ENCODE peak calls at places on chromosomes 5 and 9, in nine cellular contexts. F is PC-9, A is tibial artery, L is upper lobe of right lung, D is HCT116, Z is adipocyte, O is PC-3, I is brain microvascular endothelial cell, E is right atrium auricular region. H is an unnamed sample. For H3K27me3, the result is how much of the 10 kb centered on the place peaks cover.

GRCh38 chr5:123193176-123193575 is 104.1 kb downstream of the PRDM6 start:
- DNase-seq in F (no peak), A (no peak), L (no peak), D (no peak), Z (no peak), O (no peak), I (no peak), E (no peak), H (no peak)

GRCh38 chr9:71774917-71775316 is 6.6 kb upstream of the CEMIP2 start:
- DNase-seq in F (no peak), A (no peak), L (no peak), D (no peak), Z (no peak), O (no peak), I (no peak), E (no peak), H (no peak)

GRCh38 chr9:69120380-69121154 is 53.5 kb upstream of the TJP2 start:
- DNase-seq in F (peak), A (no peak), L (peak), D (peak), Z (no peak), O (peak), I (no peak), E (no peak), H (no peak)

GRCh38 chr5:140556438-140556837 is 835 bp downstream of the SRA1 start:
- DNase-seq in F (no peak), A (no peak), L (no peak), D (no peak), Z (peak), O (no peak), I (no peak), E (no peak), H (no peak)

GRCh38 chr5:10479226-10479721 is 37.6 kb downstream of the ROPN1L start:
- DNase-seq in F (peak), A (no peak), L (no peak), D (no peak), Z (peak), O (peak), I (peak), E (no peak), H (peak)

GRCh38 chr5:169934990-169935389 is 45.3 kb downstream of the INSYN2B start:
- DNase-seq in F (no peak), A (no peak), L (no peak), D (no peak), Z (peak), O (peak), I (no peak), E (no peak), H (no peak)

GRCh38 chr9:126144617-126145456 is 181.8 kb upstream of the MVB12B start:
- DNase-seq in F (no peak), A (no peak), L (peak), D (no peak), Z (no peak), O (no peak), I (no peak), E (peak), H (no peak)

GRCh38 chr5:149217096-149217801 is 54.4 kb upstream of the AFAP1L1 start:
- DNase-seq in F (no peak), A (no peak), L (no peak), D (no peak), Z (no peak), O (no peak), I (no peak), E (no peak), H (no peak)

GRCh38 chr5:169139381-169140125 is 161.4 kb downstream of the SLIT3 start:
- DNase-seq in F (no peak), A (no peak), L (peak), D (no peak), Z (no peak), O (peak), I (no peak), E (no peak), H (no peak)

GRCh38 chr5:98365126-98365525 is 408.3 kb upstream of the RGMB start:
- DNase-seq in F (no peak), A (no peak), L (no peak), D (no peak), Z (no peak), O (no peak), I (no peak), E (no peak), H (no peak)

GRCh38 chr5:143600396-143601075 is 197.1 kb upstream of the NR3C1 start:
- DNase-seq in F (no peak), A (no peak), L (no peak), D (no peak), Z (peak), O (no peak), I (no peak), E (no peak), H (no peak)

GRCh38 chr9:93464876-93465275 is 11.5 kb upstream of the FAM120AOS start:
- DNase-seq in F (no peak), A (no peak), L (no peak), D (no peak), Z (no peak), O (no peak), I (no peak), E (no peak), H (no peak)

GRCh38 chr5:123949807-123950206 is 437.8 kb downstream of the CSNK1G3 start:
- DNase-seq in F (no peak), A (no peak), L (no peak), D (no peak), Z (no peak), O (no peak), I (no peak), E (no peak), H (no peak)

GRCh38 chr5:149407331-149408251 is 28.5 kb upstream of the IL17B start:
- DNase-seq in F (no peak), A (peak), L (no peak), D (no peak), Z (peak), O (no peak), I (no peak), E (no peak), H (no peak)

GRCh38 chr5:53343187-53343586 is 137.2 kb upstream of the FST start:
- DNase-seq in F (no peak), A (no peak), L (no peak), D (no peak), Z (peak), O (peak), I (peak), E (no peak), H (no peak)

GRCh38 chr9:116238225-116238624 is 84.6 kb downstream of the PAPPA start:
- DNase-seq in F (no peak), A (no peak), L (no peak), D (no peak), Z (peak), O (peak), I (peak), E (no peak), H (peak)

GRCh38 chr5:83927140-83927733 is 206.6 kb upstream of the HAPLN1 start:
- DNase-seq in F (no peak), A (peak), L (peak), D (peak), Z (peak), O (peak), I (peak), E (peak), H (no peak)

GRCh38 chr5:176775409-176775808 is 35.0 kb upstream of the UNC5A start:
- DNase-seq in F (no peak), A (peak), L (no peak), D (no peak), Z (no peak), O (peak), I (no peak), E (peak), H (no peak)

GRCh38 chr5:176774216-176775171 is 35.9 kb upstream of the UNC5A start:
- DNase-seq in F (no peak), A (peak), L (peak), D (no peak), Z (no peak), O (no peak), I (no peak), E (peak), H (no peak)

GRCh38 chr5:176778921-176779465 is 31.4 kb upstream of the UNC5A start:
- DNase-seq in F (no peak), A (peak), L (peak), D (no peak), Z (no peak), O (no peak), I (no peak), E (peak), H (no peak)

GRCh38 chr5:176776916-176777315 is 33.4 kb upstream of the UNC5A start:
- DNase-seq in F (no peak), A (peak), L (peak), D (no peak), Z (no peak), O (no peak), I (no peak), E (peak), H (no peak)

DNA sequence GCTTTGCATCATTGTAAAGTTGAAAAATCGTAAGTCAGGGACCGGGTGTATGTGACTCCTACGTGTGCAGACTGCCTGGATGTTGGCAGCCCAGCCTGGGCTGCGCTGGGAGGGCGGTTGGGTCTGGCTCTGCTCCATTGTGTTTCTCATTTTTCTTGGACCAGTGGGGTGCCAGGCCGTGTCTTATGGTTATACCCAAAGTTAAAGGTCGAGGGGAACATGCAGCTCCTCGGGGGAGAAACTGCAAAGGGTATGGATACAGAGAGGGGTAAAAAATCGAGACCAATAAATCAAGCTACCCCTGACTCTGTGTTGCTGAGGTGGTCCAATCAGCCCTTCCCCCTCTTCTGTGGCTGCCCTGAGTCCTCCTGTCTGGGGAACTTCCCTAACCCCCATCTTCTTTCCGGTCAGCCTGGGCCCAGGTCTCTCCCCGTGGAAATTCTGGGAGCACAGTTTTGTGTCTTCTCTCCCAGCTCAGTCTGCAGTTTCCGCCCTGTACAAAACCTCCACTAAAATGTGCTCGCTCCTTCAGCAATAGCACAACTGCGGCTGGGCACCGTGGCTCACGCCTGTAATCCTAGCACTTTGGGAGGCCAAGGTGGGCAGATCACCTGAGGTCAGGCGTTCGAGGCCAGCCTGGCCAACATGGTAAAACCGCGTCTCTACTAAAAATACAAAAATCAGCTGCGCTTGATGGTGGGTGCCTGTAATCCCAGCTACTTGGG is 34.1 kb upstream of the UNC5A start:
- DNase-seq in F (no peak), A (peak), L (peak), D (no peak), Z (no peak), O (no peak), I (no peak), E (peak), H (no peak)
- H3K27me3 ChIP-seq in F (under half), A (under half), L (under half), D (under half), Z (half or more), O (under half), I (under half), E (under half), H (under half)

GRCh38 chr9:77011973-77012817 is 7.3 kb upstream of the FOXB2 start:
- DNase-seq in F (no peak), A (no peak), L (peak), D (peak), Z (peak), O (peak), I (peak), E (peak), H (no peak)
- H3K27me3 ChIP-seq in F (under half), A (half or more), L (half or more), D (under half), Z (half or more), O (half or more), I (half or more), E (under half), H (half or more)

GRCh38 chr5:57783693-57784092 is 301.1 kb upstream of the ACTBL2 start:
- DNase-seq in F (no peak), A (no peak), L (no peak), D (no peak), Z (peak), O (no peak), I (no peak), E (no peak), H (no peak)
- H3K27me3 ChIP-seq in F (under half), A (under half), L (under half), D (under half), Z (under half), O (under half), I (under half), E (under half), H (under half)

GRCh38 chr5:151340004-151340403 is 7.4 kb downstream of the SLC36A2 start:
- DNase-seq in F (no peak), A (no peak), L (no peak), D (no peak), Z (no peak), O (no peak), I (no peak), E (no peak), H (no peak)
- H3K27me3 ChIP-seq in F (half or more), A (under half), L (under half), D (half or more), Z (under half), O (half or more), I (under half), E (under half), H (under half)

GRCh38 chr5:135030691-135031145 is 3.3 kb downstream of the PITX1 start:
- DNase-seq in F (no peak), A (no peak), L (no peak), D (no peak), Z (peak), O (no peak), I (no peak), E (no peak), H (no peak)
- H3K27me3 ChIP-seq in F (under half), A (under half), L (half or more), D (under half), Z (half or more), O (under half), I (half or more), E (half or more), H (half or more)